ENCODE peak calls at places on chromosomes 1 and 21, in nine cellular contexts. R is HCT116; N is upper lobe of right lung; T is NCI-H510A; X is epithelial cell of esophagus; F is germinal center; U is effector CD8-positive, alpha-beta T cell; O is progenitor cell of endocrine pancreas; Y is fibroblast of pulmonary artery. E is an unnamed sample.
A peak's percentile ranks its signal among the peaks of the same experiment; 100 is the strongest.

GRCh38 chr21:46639489-46640386 is 4.3 kb downstream of the PRMT2 start:
- DNase-seq in R (no peak), N (no peak), T (no peak), X (peak; percentile 40), F (no peak), U (no peak), O (no peak), Y (peak; percentile 50), E (peak; percentile 46)

GRCh38 chr1:44652445-44653106 is 21.7 kb downstream of the TMEM53 start:
- DNase-seq in R (no peak), N (peak; percentile 86), T (no peak), X (peak; percentile 67), F (peak; percentile 77), U (peak; percentile 69), O (peak; percentile 70), Y (peak; percentile 71), E (peak; percentile 27)

GRCh38 chr1:151133339-151133761 is 13.1 kb downstream of the SEMA6C start:
- DNase-seq in R (no peak), N (no peak), T (no peak), X (no peak), F (no peak), U (no peak), O (no peak), Y (peak; percentile 35), E (no peak)

GRCh38 chr1:219906924-219907771 is 21.2 kb downstream of the SLC30A10 start:
- DNase-seq in R (no peak), N (no peak), T (no peak), X (no peak), F (no peak), U (no peak), O (no peak), Y (no peak), E (no peak)

GRCh38 chr1:225767591-225768540 is 9.8 kb upstream of the SRP9 start:
- DNase-seq in R (no peak), N (peak; percentile 80), T (peak; percentile 60), X (peak; percentile 79), F (no peak), U (no peak), O (no peak), Y (peak; percentile 87), E (no peak)

GRCh38 chr1:194155962-194156361 is 969.5 kb upstream of the B3GALT2 start:
- DNase-seq in R (no peak), N (no peak), T (no peak), X (no peak), F (no peak), U (no peak), O (no peak), Y (no peak), E (no peak)

GRCh38 chr1:210222288-210223006 is 10.1 kb upstream of the SERTAD4 start:
- DNase-seq in R (no peak), N (no peak), T (peak; percentile 12), X (peak; percentile 62), F (no peak), U (no peak), O (no peak), Y (peak; percentile 30), E (no peak)

GRCh38 chr1:7555391-7556185 is 215.5 kb upstream of the VAMP3 start:
- DNase-seq in R (no peak), N (peak; percentile 42), T (no peak), X (peak; percentile 86), F (no peak), U (no peak), O (no peak), Y (no peak), E (no peak)

GRCh38 chr1:183255073-183255472 is 69.0 kb downstream of the LAMC2 start:
- DNase-seq in R (no peak), N (no peak), T (no peak), X (no peak), F (no peak), U (no peak), O (no peak), Y (no peak), E (no peak)

GRCh38 chr1:157411064-157411463 is 141.3 kb downstream of the FCRL5 start:
- DNase-seq in R (no peak), N (no peak), T (no peak), X (no peak), F (no peak), U (no peak), O (no peak), Y (no peak), E (no peak)

GRCh38 chr1:218634212-218634611 is 289.1 kb downstream of the TGFB2 start:
- DNase-seq in R (no peak), N (no peak), T (no peak), X (peak; percentile 54), F (no peak), U (no peak), O (no peak), Y (no peak), E (no peak)

GRCh38 chr1:66931548-66932124 is 6.8 kb downstream of the MIER1 start:
- DNase-seq in R (no peak), N (no peak), T (no peak), X (no peak), F (no peak), U (no peak), O (no peak), Y (no peak), E (no peak)

GRCh38 chr1:94527447-94528031 is 14.0 kb downstream of the F3 start:
- DNase-seq in R (peak; percentile 44), N (no peak), T (no peak), X (peak; percentile 89), F (no peak), U (no peak), O (no peak), Y (no peak), E (no peak)

GRCh38 chr1:171727778-171728177 is 14.1 kb downstream of the VAMP4 start:
- DNase-seq in R (no peak), N (no peak), T (no peak), X (no peak), F (no peak), U (no peak), O (no peak), Y (no peak), E (no peak)

GRCh38 chr1:190809312-190809711 is 331.6 kb upstream of the BRINP3 start:
- DNase-seq in R (no peak), N (peak; percentile 26), T (no peak), X (no peak), F (no peak), U (no peak), O (no peak), Y (no peak), E (no peak)